ENCODE peak calls at places on chromosomes 3 and 15, in four cellular contexts. E is WERI-Rb-1, V is HCEC 1CT, X is NCI-H2081. K is an unnamed sample.

GRCh38 chr3:150232992-150233451 is 175.1 kb upstream of the TSC22D2 start:
- DNase-seq in E (no peak), V (no peak), X (peak; percentile 71), K (no peak)

GRCh38 chr15:69809421-69809820 is 288.3 kb downstream of the TLE3 start:
- DNase-seq in E (no peak), V (no peak), X (no peak), K (no peak)

GRCh38 chr3:180036678-180037455 is at the start of gene PEX5L:
- DNase-seq in E (peak; percentile 88), V (peak; percentile 42), X (peak; percentile 99), K (peak; percentile 29)

GRCh38 chr3:36295206-36295760 is 85.0 kb upstream of the STAC start:
- DNase-seq in E (no peak), V (no peak), X (no peak), K (no peak)

GRCh38 chr3:24494616-24495333 is at the start of gene THRB:
- DNase-seq in E (peak; percentile 93), V (peak; percentile 73), X (peak; percentile 23), K (peak; percentile 47)

GRCh38 chr15:61420546-61420945 is 191.4 kb upstream of the RORA start:
- DNase-seq in E (no peak), V (no peak), X (no peak), K (no peak)

GRCh38 chr3:88149146-88149515 is 628 bp upstream of the C3orf38 start:
- DNase-seq in E (peak; percentile 42), V (no peak), X (peak; percentile 62), K (no peak)

GRCh38 chr15:31327674-31328424 is 1.2 kb downstream of the KLF13 start:
- DNase-seq in E (peak; percentile 41), V (peak; percentile 17), X (peak; percentile 80), K (peak; percentile 81)

GRCh38 chr3:186107148-186108105 is 1.5 kb downstream of the ETV5 start:
- DNase-seq in E (peak; percentile 60), V (peak; percentile 73), X (peak; percentile 75), K (peak; percentile 60)

GRCh38 chr15:85785887-85786777 is 8.6 kb downstream of the KLHL25 start:
- DNase-seq in E (peak; percentile 72), V (peak; percentile 36), X (peak; percentile 87), K (no peak)

GRCh38 chr3:90007786-90008499 is 900.5 kb downstream of the EPHA3 start:
- DNase-seq in E (no peak), V (peak; percentile 66), X (no peak), K (no peak)

GRCh38 chr15:79680721-79681120 is 216.1 kb downstream of the MTHFS start:
- DNase-seq in E (no peak), V (peak; percentile 90), X (no peak), K (no peak)

GRCh38 chr15:82040862-82041261 is 5.0 kb downstream of the MEX3B start:
- DNase-seq in E (peak; percentile 50), V (no peak), X (peak; percentile 86), K (no peak)

GRCh38 chr3:192332386-192333291 is 394.7 kb downstream of the FGF12 start:
- DNase-seq in E (no peak), V (no peak), X (no peak), K (no peak)

GRCh38 chr3:192079098-192079497 is 618.1 kb downstream of the PYDC2 start:
- DNase-seq in E (no peak), V (no peak), X (peak; percentile 99), K (no peak)

GRCh38 chr3:53046171-53047170 is 598 bp upstream of the SFMBT1 start:
- DNase-seq in E (peak; percentile 15), V (peak; percentile 4), X (peak; percentile 34), K (peak; percentile 85)

GRCh38 chr15:81379269-81379668 is 5.3 kb upstream of the TMC3 start:
- DNase-seq in E (no peak), V (no peak), X (no peak), K (no peak)

GRCh38 chr3:128714887-128715496 is 11.0 kb upstream of the RAB7A start:
- DNase-seq in E (no peak), V (no peak), X (no peak), K (no peak)

GRCh38 chr3:178078933-178079332 is 457.3 kb upstream of the KCNMB2 start:
- DNase-seq in E (no peak), V (no peak), X (no peak), K (no peak)

GRCh38 chr3:42256135-42256819 is 9.7 kb downstream of the CCK start:
- DNase-seq in E (no peak), V (peak; percentile 89), X (no peak), K (no peak)